ENCODE peak calls at places on chromosomes 11 and 22, in eight cellular contexts. One of them, this sample, is unnamed.

GRCh38 chr22:49032821-49033220 is 794.9 kb downstream of the BRD1 start:
- DNase-seq in activated CD8-positive, alpha-beta memory T cell treated with anti-CD3 and anti-CD28 coated beads for 1 hour: no peak
- DNase-seq in prostate gland: no peak
- DNase-seq in CD4-positive, alpha-beta memory T cell: no peak
- DNase-seq in activated naive CD8-positive, alpha-beta T cell treated with anti-CD3 and anti-CD28 coated beads, Interleukin-2, amount 50 U/mL, for 16 hours: no peak
- DNase-seq in effector CD4-positive, alpha-beta T cell: no peak
- DNase-seq in neuronal stem cell: no peak
- DNase-seq in stimulated activated CD4-positive, alpha-beta T cell treated with anti-CD3 and anti-CD28 coated beads, Interleukin-2, amount 100 ng/mL, for 48 hours: no peak
- DNase-seq in this sample: no peak

GRCh38 chr11:126246636-126247035 is 22.1 kb downstream of the SRPRA start:
- DNase-seq in activated CD8-positive, alpha-beta memory T cell treated with anti-CD3 and anti-CD28 coated beads for 1 hour: no peak
- DNase-seq in prostate gland: no peak
- DNase-seq in CD4-positive, alpha-beta memory T cell: no peak
- DNase-seq in activated naive CD8-positive, alpha-beta T cell treated with anti-CD3 and anti-CD28 coated beads, Interleukin-2, amount 50 U/mL, for 16 hours: no peak
- DNase-seq in effector CD4-positive, alpha-beta T cell: no peak
- DNase-seq in neuronal stem cell: no peak
- DNase-seq in stimulated activated CD4-positive, alpha-beta T cell treated with anti-CD3 and anti-CD28 coated beads, Interleukin-2, amount 100 ng/mL, for 48 hours: no peak
- DNase-seq in this sample: no peak

GRCh38 chr11:104870910-104871309 is 27.4 kb downstream of the CASP12 start:
- DNase-seq in activated CD8-positive, alpha-beta memory T cell treated with anti-CD3 and anti-CD28 coated beads for 1 hour: no peak
- DNase-seq in prostate gland: no peak
- DNase-seq in CD4-positive, alpha-beta memory T cell: no peak
- DNase-seq in activated naive CD8-positive, alpha-beta T cell treated with anti-CD3 and anti-CD28 coated beads, Interleukin-2, amount 50 U/mL, for 16 hours: no peak
- DNase-seq in effector CD4-positive, alpha-beta T cell: no peak
- DNase-seq in neuronal stem cell: no peak
- DNase-seq in stimulated activated CD4-positive, alpha-beta T cell treated with anti-CD3 and anti-CD28 coated beads, Interleukin-2, amount 100 ng/mL, for 48 hours: no peak
- DNase-seq in this sample: no peak

GRCh38 chr22:22045576-22046335 is 63.2 kb upstream of the TOP3B start:
- DNase-seq in activated CD8-positive, alpha-beta memory T cell treated with anti-CD3 and anti-CD28 coated beads for 1 hour: no peak
- DNase-seq in prostate gland: no peak
- DNase-seq in CD4-positive, alpha-beta memory T cell: no peak
- DNase-seq in activated naive CD8-positive, alpha-beta T cell treated with anti-CD3 and anti-CD28 coated beads, Interleukin-2, amount 50 U/mL, for 16 hours: no peak
- DNase-seq in effector CD4-positive, alpha-beta T cell: no peak
- DNase-seq in neuronal stem cell: no peak
- DNase-seq in stimulated activated CD4-positive, alpha-beta T cell treated with anti-CD3 and anti-CD28 coated beads, Interleukin-2, amount 100 ng/mL, for 48 hours: no peak
- DNase-seq in this sample: no peak

GRCh38 chr11:121810291-121810690 is 305.7 kb downstream of the BLID start:
- DNase-seq in activated CD8-positive, alpha-beta memory T cell treated with anti-CD3 and anti-CD28 coated beads for 1 hour: no peak
- DNase-seq in prostate gland: no peak
- DNase-seq in CD4-positive, alpha-beta memory T cell: no peak
- DNase-seq in activated naive CD8-positive, alpha-beta T cell treated with anti-CD3 and anti-CD28 coated beads, Interleukin-2, amount 50 U/mL, for 16 hours: no peak
- DNase-seq in effector CD4-positive, alpha-beta T cell: no peak
- DNase-seq in neuronal stem cell: no peak
- DNase-seq in stimulated activated CD4-positive, alpha-beta T cell treated with anti-CD3 and anti-CD28 coated beads, Interleukin-2, amount 100 ng/mL, for 48 hours: no peak
- DNase-seq in this sample: no peak

GRCh38 chr11:44003736-44004451 is 43.9 kb upstream of the ACCSL start:
- DNase-seq in activated CD8-positive, alpha-beta memory T cell treated with anti-CD3 and anti-CD28 coated beads for 1 hour: no peak
- DNase-seq in prostate gland: no peak
- DNase-seq in CD4-positive, alpha-beta memory T cell: no peak
- DNase-seq in activated naive CD8-positive, alpha-beta T cell treated with anti-CD3 and anti-CD28 coated beads, Interleukin-2, amount 50 U/mL, for 16 hours: no peak
- DNase-seq in effector CD4-positive, alpha-beta T cell: no peak
- DNase-seq in neuronal stem cell: no peak
- DNase-seq in stimulated activated CD4-positive, alpha-beta T cell treated with anti-CD3 and anti-CD28 coated beads, Interleukin-2, amount 100 ng/mL, for 48 hours: no peak
- DNase-seq in this sample: no peak

GRCh38 chr22:48265000-48265625 is 1502.7 kb downstream of the TBC1D22A start:
- DNase-seq in activated CD8-positive, alpha-beta memory T cell treated with anti-CD3 and anti-CD28 coated beads for 1 hour: no peak
- DNase-seq in prostate gland: no peak
- DNase-seq in CD4-positive, alpha-beta memory T cell: no peak
- DNase-seq in activated naive CD8-positive, alpha-beta T cell treated with anti-CD3 and anti-CD28 coated beads, Interleukin-2, amount 50 U/mL, for 16 hours: no peak
- DNase-seq in effector CD4-positive, alpha-beta T cell: no peak
- DNase-seq in neuronal stem cell: no peak
- DNase-seq in stimulated activated CD4-positive, alpha-beta T cell treated with anti-CD3 and anti-CD28 coated beads, Interleukin-2, amount 100 ng/mL, for 48 hours: no peak
- DNase-seq in this sample: no peak

GRCh38 chr11:12540913-12541587 is 133.2 kb upstream of the TEAD1 start:
- DNase-seq in activated CD8-positive, alpha-beta memory T cell treated with anti-CD3 and anti-CD28 coated beads for 1 hour: no peak
- DNase-seq in prostate gland: no peak
- DNase-seq in CD4-positive, alpha-beta memory T cell: no peak
- DNase-seq in activated naive CD8-positive, alpha-beta T cell treated with anti-CD3 and anti-CD28 coated beads, Interleukin-2, amount 50 U/mL, for 16 hours: no peak
- DNase-seq in effector CD4-positive, alpha-beta T cell: no peak
- DNase-seq in neuronal stem cell: no peak
- DNase-seq in stimulated activated CD4-positive, alpha-beta T cell treated with anti-CD3 and anti-CD28 coated beads, Interleukin-2, amount 100 ng/mL, for 48 hours: no peak
- DNase-seq in this sample: no peak

GRCh38 chr11:35223429-35223828 is 84.5 kb downstream of the CD44 start:
- DNase-seq in activated CD8-positive, alpha-beta memory T cell treated with anti-CD3 and anti-CD28 coated beads for 1 hour: no peak
- DNase-seq in prostate gland: no peak
- DNase-seq in CD4-positive, alpha-beta memory T cell: no peak
- DNase-seq in activated naive CD8-positive, alpha-beta T cell treated with anti-CD3 and anti-CD28 coated beads, Interleukin-2, amount 50 U/mL, for 16 hours: no peak
- DNase-seq in effector CD4-positive, alpha-beta T cell: no peak
- DNase-seq in neuronal stem cell: no peak
- DNase-seq in stimulated activated CD4-positive, alpha-beta T cell treated with anti-CD3 and anti-CD28 coated beads, Interleukin-2, amount 100 ng/mL, for 48 hours: no peak
- DNase-seq in this sample: no peak

GRCh38 chr11:101445761-101446160 is 138.0 kb downstream of the TRPC6 start:
- DNase-seq in activated CD8-positive, alpha-beta memory T cell treated with anti-CD3 and anti-CD28 coated beads for 1 hour: no peak
- DNase-seq in prostate gland: no peak
- DNase-seq in CD4-positive, alpha-beta memory T cell: no peak
- DNase-seq in activated naive CD8-positive, alpha-beta T cell treated with anti-CD3 and anti-CD28 coated beads, Interleukin-2, amount 50 U/mL, for 16 hours: no peak
- DNase-seq in effector CD4-positive, alpha-beta T cell: no peak
- DNase-seq in neuronal stem cell: no peak
- DNase-seq in stimulated activated CD4-positive, alpha-beta T cell treated with anti-CD3 and anti-CD28 coated beads, Interleukin-2, amount 100 ng/mL, for 48 hours: no peak
- DNase-seq in this sample: no peak

GRCh38 chr11:35295751-35296150 is 123.6 kb downstream of the SLC1A2 start:
- DNase-seq in activated CD8-positive, alpha-beta memory T cell treated with anti-CD3 and anti-CD28 coated beads for 1 hour: no peak
- DNase-seq in prostate gland: no peak
- DNase-seq in CD4-positive, alpha-beta memory T cell: no peak
- DNase-seq in activated naive CD8-positive, alpha-beta T cell treated with anti-CD3 and anti-CD28 coated beads, Interleukin-2, amount 50 U/mL, for 16 hours: no peak
- DNase-seq in effector CD4-positive, alpha-beta T cell: no peak
- DNase-seq in neuronal stem cell: no peak
- DNase-seq in stimulated activated CD4-positive, alpha-beta T cell treated with anti-CD3 and anti-CD28 coated beads, Interleukin-2, amount 100 ng/mL, for 48 hours: no peak
- DNase-seq in this sample: no peak

GRCh38 chr11:26944866-26945664 is 48.8 kb upstream of the FIBIN start:
- DNase-seq in activated CD8-positive, alpha-beta memory T cell treated with anti-CD3 and anti-CD28 coated beads for 1 hour: no peak
- DNase-seq in prostate gland: no peak
- DNase-seq in CD4-positive, alpha-beta memory T cell: no peak
- DNase-seq in activated naive CD8-positive, alpha-beta T cell treated with anti-CD3 and anti-CD28 coated beads, Interleukin-2, amount 50 U/mL, for 16 hours: no peak
- DNase-seq in effector CD4-positive, alpha-beta T cell: no peak
- DNase-seq in neuronal stem cell: no peak
- DNase-seq in stimulated activated CD4-positive, alpha-beta T cell treated with anti-CD3 and anti-CD28 coated beads, Interleukin-2, amount 100 ng/mL, for 48 hours: no peak
- DNase-seq in this sample: no peak

GRCh38 chr22:21052715-21053459 is 7.1 kb downstream of the LRRC74B start:
- DNase-seq in activated CD8-positive, alpha-beta memory T cell treated with anti-CD3 and anti-CD28 coated beads for 1 hour: no peak
- DNase-seq in prostate gland: no peak
- DNase-seq in CD4-positive, alpha-beta memory T cell: no peak
- DNase-seq in activated naive CD8-positive, alpha-beta T cell treated with anti-CD3 and anti-CD28 coated beads, Interleukin-2, amount 50 U/mL, for 16 hours: no peak
- DNase-seq in effector CD4-positive, alpha-beta T cell: no peak
- DNase-seq in neuronal stem cell: no peak
- DNase-seq in stimulated activated CD4-positive, alpha-beta T cell treated with anti-CD3 and anti-CD28 coated beads, Interleukin-2, amount 100 ng/mL, for 48 hours: no peak
- DNase-seq in this sample: no peak

GRCh38 chr22:17430298-17430900 is 61.1 kb downstream of the CECR2 start:
- DNase-seq in activated CD8-positive, alpha-beta memory T cell treated with anti-CD3 and anti-CD28 coated beads for 1 hour: no peak
- DNase-seq in prostate gland: no peak
- DNase-seq in CD4-positive, alpha-beta memory T cell: no peak
- DNase-seq in activated naive CD8-positive, alpha-beta T cell treated with anti-CD3 and anti-CD28 coated beads, Interleukin-2, amount 50 U/mL, for 16 hours: no peak
- DNase-seq in effector CD4-positive, alpha-beta T cell: no peak
- DNase-seq in neuronal stem cell: no peak
- DNase-seq in stimulated activated CD4-positive, alpha-beta T cell treated with anti-CD3 and anti-CD28 coated beads, Interleukin-2, amount 100 ng/mL, for 48 hours: no peak
- DNase-seq in this sample: no peak

GRCh38 chr22:41367039-41367679 is 14.6 kb upstream of the TEF start:
- DNase-seq in activated CD8-positive, alpha-beta memory T cell treated with anti-CD3 and anti-CD28 coated beads for 1 hour: no peak
- DNase-seq in prostate gland: peak; percentile 94
- DNase-seq in CD4-positive, alpha-beta memory T cell: no peak
- DNase-seq in activated naive CD8-positive, alpha-beta T cell treated with anti-CD3 and anti-CD28 coated beads, Interleukin-2, amount 50 U/mL, for 16 hours: no peak
- DNase-seq in effector CD4-positive, alpha-beta T cell: no peak
- DNase-seq in neuronal stem cell: no peak
- DNase-seq in stimulated activated CD4-positive, alpha-beta T cell treated with anti-CD3 and anti-CD28 coated beads, Interleukin-2, amount 100 ng/mL, for 48 hours: peak; percentile 8
- DNase-seq in this sample: peak; percentile 91

GRCh38 chr11:59756496-59756840 is 1.3 kb downstream of the STX3 start:
- DNase-seq in activated CD8-positive, alpha-beta memory T cell treated with anti-CD3 and anti-CD28 coated beads for 1 hour: no peak
- DNase-seq in prostate gland: no peak
- DNase-seq in CD4-positive, alpha-beta memory T cell: no peak
- DNase-seq in activated naive CD8-positive, alpha-beta T cell treated with anti-CD3 and anti-CD28 coated beads, Interleukin-2, amount 50 U/mL, for 16 hours: no peak
- DNase-seq in effector CD4-positive, alpha-beta T cell: no peak
- DNase-seq in neuronal stem cell: no peak
- DNase-seq in stimulated activated CD4-positive, alpha-beta T cell treated with anti-CD3 and anti-CD28 coated beads, Interleukin-2, amount 100 ng/mL, for 48 hours: no peak
- DNase-seq in this sample: no peak

GRCh38 chr11:7167976-7168740 is 79.4 kb downstream of the RBMXL2 start:
- DNase-seq in activated CD8-positive, alpha-beta memory T cell treated with anti-CD3 and anti-CD28 coated beads for 1 hour: no peak
- DNase-seq in prostate gland: no peak
- DNase-seq in CD4-positive, alpha-beta memory T cell: no peak
- DNase-seq in activated naive CD8-positive, alpha-beta T cell treated with anti-CD3 and anti-CD28 coated beads, Interleukin-2, amount 50 U/mL, for 16 hours: no peak
- DNase-seq in effector CD4-positive, alpha-beta T cell: no peak
- DNase-seq in neuronal stem cell: no peak
- DNase-seq in stimulated activated CD4-positive, alpha-beta T cell treated with anti-CD3 and anti-CD28 coated beads, Interleukin-2, amount 100 ng/mL, for 48 hours: no peak
- DNase-seq in this sample: no peak

GRCh38 chr22:20530368-20531153 is 23.2 kb downstream of the MED15 start:
- DNase-seq in activated CD8-positive, alpha-beta memory T cell treated with anti-CD3 and anti-CD28 coated beads for 1 hour: no peak
- DNase-seq in prostate gland: no peak
- DNase-seq in CD4-positive, alpha-beta memory T cell: no peak
- DNase-seq in activated naive CD8-positive, alpha-beta T cell treated with anti-CD3 and anti-CD28 coated beads, Interleukin-2, amount 50 U/mL, for 16 hours: no peak
- DNase-seq in effector CD4-positive, alpha-beta T cell: no peak
- DNase-seq in neuronal stem cell: no peak
- DNase-seq in stimulated activated CD4-positive, alpha-beta T cell treated with anti-CD3 and anti-CD28 coated beads, Interleukin-2, amount 100 ng/mL, for 48 hours: no peak
- DNase-seq in this sample: no peak